ENCODE peak calls at places on chromosomes 13 and 19, in nine cellular contexts. N, S, P, Y, F, Z, M, L and W are unnamed samples.

GRCh38 chr19:54804101-54804500 is 691 bp downstream of the KIR2DL4 start:
- DNase-seq in F (no peak), M (no peak), N (no peak), P (no peak), Z (no peak), L (no peak), Y (no peak), S (no peak), W (no peak)

GRCh38 chr19:11657307-11657706 is 60.0 kb downstream of the ZNF627 start:
- DNase-seq in L (no peak), M (no peak), F (no peak), Y (no peak), P (peak; percentile 60), S (no peak), N (no peak), Z (no peak), W (no peak)

GRCh38 chr13:77409412-77409811 is 82.5 kb upstream of the MYCBP2 start:
- DNase-seq in L (no peak), P (no peak), S (no peak), Y (no peak), M (no peak), N (peak; percentile 10), Z (no peak), F (no peak), W (no peak)

GRCh38 chr19:18172331-18173053 is 1.1 kb upstream of the IFI30 start:
- DNase-seq in Y (no peak), F (no peak), M (no peak), L (no peak), S (no peak), P (no peak), Z (no peak), N (no peak), W (no peak)

GRCh38 chr13:93039131-93039530 is 187.5 kb upstream of the GPC6 start:
- DNase-seq in M (no peak), N (peak; percentile 13), P (no peak), L (peak; percentile 10), S (no peak), Y (no peak), F (no peak), Z (no peak), W (no peak)

GRCh38 chr13:81738364-81738763 is 1397.4 kb upstream of the SPRY2 start:
- DNase-seq in Z (no peak), F (no peak), S (no peak), Y (no peak), L (no peak), M (no peak), N (peak; percentile 74), P (no peak), W (no peak)

GRCh38 chr19:52963229-52963760 is 614 bp upstream of the ZNF816 start:
- DNase-seq in F (peak; percentile 45), S (no peak), M (peak; percentile 39), N (no peak), Z (no peak), P (no peak), Y (no peak), L (no peak), W (peak; percentile 59)

GRCh38 chr13:23715762-23716235 is 145.6 kb downstream of the TNFRSF19 start:
- DNase-seq in Z (peak; percentile 46), M (peak; percentile 75), N (peak; percentile 39), F (no peak), Y (no peak), S (peak; percentile 43), P (peak; percentile 30), L (no peak), W (no peak)

GRCh38 chr13:78660130-78660857 is 1.3 kb upstream of the OBI1 start:
- DNase-seq in Y (no peak), P (no peak), N (peak; percentile 33), S (no peak), M (peak; percentile 46), F (no peak), Z (no peak), L (no peak), W (peak; percentile 58)

GRCh38 chr13:45975337-45975736 is 77.2 kb downstream of the ZC3H13 start:
- DNase-seq in Y (no peak), N (no peak), P (no peak), Z (no peak), S (no peak), L (no peak), F (no peak), M (no peak), W (no peak)

GRCh38 chr13:42494157-42494556 is 79.8 kb upstream of the TNFSF11 start:
- DNase-seq in S (no peak), Y (no peak), F (no peak), Z (no peak), P (no peak), N (peak; percentile 4), L (no peak), M (no peak), W (no peak)

GRCh38 chr19:6061420-6062130 is 48.7 kb downstream of the RFX2 start:
- DNase-seq in F (peak; percentile 58), S (no peak), Y (peak; percentile 52), P (no peak), M (no peak), L (no peak), Z (no peak), N (no peak), W (no peak)

GRCh38 chr19:17560205-17560595 is 4.8 kb downstream of the COLGALT1 start:
- DNase-seq in M (no peak), N (no peak), Z (no peak), P (no peak), Y (no peak), F (no peak), S (no peak), L (peak; percentile 98), W (no peak)

GRCh38 chr19:20607943-20608342 is 42.4 kb upstream of the ZNF737 start:
- DNase-seq in M (no peak), Z (peak; percentile 45), S (no peak), F (no peak), L (no peak), P (peak; percentile 82), N (no peak), Y (no peak), W (no peak)

GRCh38 chr19:2578911-2579677 is 103.2 kb downstream of the GADD45B start:
- DNase-seq in P (peak; percentile 94), Z (peak; percentile 61), N (peak; percentile 89), M (peak; percentile 92), Y (peak; percentile 83), L (peak; percentile 94), S (peak; percentile 87), F (peak; percentile 90), W (peak; percentile 92)

GRCh38 chr19:3004522-3004921 is 24.6 kb downstream of the TLE2 start:
- DNase-seq in Y (no peak), M (no peak), Z (no peak), S (no peak), N (no peak), L (no peak), P (no peak), F (no peak), W (no peak)

GRCh38 chr13:112729408-112729807 is 39.6 kb downstream of the ATP11A start:
- DNase-seq in F (no peak), L (peak; percentile 17), M (peak; percentile 23), Z (no peak), S (no peak), P (no peak), N (peak; percentile 22), Y (no peak), W (peak; percentile 82)

GRCh38 chr13:30739646-30740642 is 4.6 kb downstream of the ALOX5AP start:
- DNase-seq in M (no peak), F (no peak), S (peak; percentile 3), N (peak; percentile 88), Z (peak; percentile 53), P (no peak), Y (no peak), L (peak; percentile 92), W (no peak)

GRCh38 chr13:114149774-114150740 is 17.6 kb upstream of the RASA3 start:
- DNase-seq in Z (no peak), F (peak; percentile 39), N (no peak), P (peak; percentile 31), S (no peak), M (no peak), Y (no peak), L (no peak), W (no peak)

GRCh38 chr13:79741006-79741405 is 260.1 kb downstream of the NDFIP2 start:
- DNase-seq in P (no peak), M (no peak), L (peak; percentile 54), Z (no peak), N (peak; percentile 54), S (no peak), F (no peak), Y (no peak), W (no peak)

GRCh38 chr13:113636266-113636963 is 21.6 kb downstream of the ATP4B start:
- DNase-seq in N (no peak), Y (no peak), F (peak; percentile 12), L (no peak), S (no peak), M (no peak), P (no peak), Z (no peak), W (no peak)

GRCh38 chr19:51586103-51586728 is 15.1 kb downstream of the ZNF175 start:
- DNase-seq in Y (no peak), S (no peak), F (no peak), M (no peak), Z (no peak), N (no peak), L (no peak), P (no peak), W (no peak)

GRCh38 chr13:30355405-30355741 is 48.0 kb upstream of the KATNAL1 start:
- DNase-seq in S (no peak), M (peak; percentile 47), N (no peak), Y (no peak), P (no peak), F (peak; percentile 41), L (no peak), Z (peak; percentile 94), W (peak; percentile 62)

GRCh38 chr19:44603201-44603945 is 10.0 kb upstream of the IGSF23 start:
- DNase-seq in S (no peak), N (no peak), M (no peak), P (peak; percentile 71), Z (no peak), L (peak; percentile 89), F (no peak), Y (no peak), W (no peak)

GRCh38 chr19:46378268-46378667 is 31.4 kb downstream of the PPP5C start:
- DNase-seq in L (peak; percentile 64), S (no peak), P (no peak), F (no peak), N (no peak), M (no peak), Y (no peak), Z (no peak), W (no peak)

GRCh38 chr13:60716296-60716695 is 319.3 kb downstream of the TDRD3 start:
- DNase-seq in L (no peak), N (no peak), S (no peak), Z (no peak), F (no peak), Y (no peak), M (no peak), P (no peak), W (no peak)

GRCh38 chr13:66691149-66691548 is 539.0 kb downstream of the PCDH9 start:
- DNase-seq in S (no peak), P (no peak), N (no peak), M (no peak), F (no peak), Y (no peak), Z (no peak), L (no peak), W (no peak)

GRCh38 chr19:55080915-55081772 is 5.5 kb downstream of the EPS8L1 start:
- DNase-seq in N (peak; percentile 47), Z (peak; percentile 78), S (no peak), F (peak; percentile 98), M (peak; percentile 99), P (peak; percentile 51), Y (peak; percentile 84), L (peak; percentile 70), W (peak; percentile 68)

GRCh38 chr13:99909836-99910619 is 61.5 kb downstream of the ZIC5 start:
- DNase-seq in F (no peak), P (no peak), M (no peak), S (no peak), Y (no peak), L (no peak), N (no peak), Z (no peak), W (peak; percentile 59)

GRCh38 chr13:89796196-89796595 is 1551.3 kb upstream of the MIR17HG start:
- DNase-seq in Y (no peak), M (no peak), F (no peak), L (no peak), Z (no peak), P (peak; percentile 8), S (no peak), N (no peak), W (no peak)

GRCh38 chr19:14699641-14700040 is 9.8 kb downstream of the ZNF333 start:
- DNase-seq in M (no peak), N (no peak), F (no peak), S (no peak), Z (no peak), Y (no peak), L (peak; percentile 8), P (no peak), W (no peak)